ENCODE peak calls at places on chromosome 17, in eight cellular contexts. Y, E, A, X, H, O, M and W are unnamed samples.

GRCh38 chr17:15920758-15921239 is 24.1 kb upstream of the ADORA2B start:
- DNase-seq in Y (peak), E (peak), A (peak), X (peak), H (no peak), O (no peak), M (peak), W (peak)

GRCh38 chr17:77286391-77286640 is 145.5 kb downstream of the SEC14L1 start:
- DNase-seq in Y (no peak), E (no peak), A (no peak), X (no peak), H (no peak), O (no peak), M (no peak), W (no peak)

GRCh38 chr17:62823111-62823895 is 15.2 kb upstream of the MARCHF10 start:
- DNase-seq in Y (no peak), E (peak), A (peak), X (peak), H (no peak), O (no peak), M (no peak), W (no peak)

GRCh38 chr17:14471052-14471451 is 170.2 kb downstream of the HS3ST3B1 start:
- DNase-seq in Y (no peak), E (peak), A (peak), X (peak), H (no peak), O (no peak), M (peak), W (no peak)

GRCh38 chr17:65627892-65628622 is 66.6 kb upstream of the AXIN2 start:
- DNase-seq in Y (peak), E (peak), A (peak), X (peak), H (peak), O (no peak), M (peak), W (peak)

GRCh38 chr17:27206447-27206846 is 87.5 kb upstream of the WSB1 start:
- DNase-seq in Y (no peak), E (peak), A (peak), X (no peak), H (no peak), O (no peak), M (no peak), W (no peak)

GRCh38 chr17:27446569-27447301 is 9.5 kb upstream of the KSR1 start:
- DNase-seq in Y (no peak), E (peak), A (peak), X (peak), H (no peak), O (no peak), M (peak), W (peak)

GRCh38 chr17:48746916-48747444 is 18.4 kb upstream of the HOXB13 start:
- DNase-seq in Y (no peak), E (no peak), A (no peak), X (no peak), H (no peak), O (no peak), M (no peak), W (no peak)

GRCh38 chr17:19270951-19271611 is 33.9 kb downstream of the EPN2 start:
- DNase-seq in Y (no peak), E (no peak), A (no peak), X (no peak), H (no peak), O (no peak), M (no peak), W (no peak)

GRCh38 chr17:72778161-72779151 is 314.0 kb downstream of the SLC39A11 start:
- DNase-seq in Y (no peak), E (no peak), A (no peak), X (no peak), H (no peak), O (no peak), M (no peak), W (no peak)

GRCh38 chr17:81812571-81813370 is 8.8 kb downstream of the GCGR start:
- DNase-seq in Y (no peak), E (no peak), A (no peak), X (no peak), H (no peak), O (no peak), M (no peak), W (no peak)

GRCh38 chr17:34894971-34895370 is 66.3 kb downstream of the CCT6B start:
- DNase-seq in Y (no peak), E (no peak), A (no peak), X (no peak), H (no peak), O (no peak), M (no peak), W (no peak)

GRCh38 chr17:77371888-77372443 is 231.2 kb downstream of the SEC14L1 start:
- DNase-seq in Y (no peak), E (no peak), A (no peak), X (no peak), H (peak), O (no peak), M (no peak), W (no peak)

GRCh38 chr17:8266648-8267479 is 17.8 kb downstream of the PFAS start:
- DNase-seq in Y (no peak), E (no peak), A (no peak), X (no peak), H (no peak), O (no peak), M (no peak), W (no peak)

GRCh38 chr17:7580631-7581554 is 1.5 kb downstream of the CD68 start:
- DNase-seq in Y (no peak), E (no peak), A (peak), X (no peak), H (no peak), O (no peak), M (no peak), W (no peak)

GRCh38 chr17:83036666-83037065 is 42.7 kb upstream of the METRNL start:
- DNase-seq in Y (no peak), E (no peak), A (no peak), X (no peak), H (no peak), O (no peak), M (no peak), W (no peak)

GRCh38 chr17:33522623-33523022 is 229.5 kb upstream of the ASIC2 start:
- DNase-seq in Y (no peak), E (no peak), A (no peak), X (no peak), H (no peak), O (no peak), M (no peak), W (no peak)

GRCh38 chr17:70365098-70365583 is 195.8 kb downstream of the KCNJ2 start:
- DNase-seq in Y (no peak), E (peak), A (peak), X (peak), H (no peak), O (no peak), M (no peak), W (peak)

GRCh38 chr17:13477180-13477611 is 124.5 kb downstream of the HS3ST3A1 start:
- DNase-seq in Y (no peak), E (peak), A (peak), X (peak), H (no peak), O (no peak), M (no peak), W (no peak)

GRCh38 chr17:55346658-55347057 is 75.0 kb downstream of the MMD start:
- DNase-seq in Y (no peak), E (no peak), A (no peak), X (no peak), H (no peak), O (no peak), M (no peak), W (no peak)

GRCh38 chr17:76102944-76103273 is 678 bp downstream of the EXOC7 start:
- DNase-seq in Y (no peak), E (no peak), A (no peak), X (no peak), H (no peak), O (no peak), M (no peak), W (no peak)

GRCh38 chr17:10295728-10296343 is 77.0 kb downstream of the MYH13 start:
- DNase-seq in Y (peak), E (peak), A (peak), X (peak), H (peak), O (peak), M (no peak), W (no peak)

GRCh38 chr17:2797632-2798031 is 1.4 kb downstream of the RAP1GAP2 start:
- DNase-seq in Y (no peak), E (no peak), A (no peak), X (no peak), H (no peak), O (no peak), M (no peak), W (no peak)

GRCh38 chr17:28725166-28725659 is 820 bp downstream of the TLCD1 start:
- DNase-seq in Y (no peak), E (peak), A (peak), X (peak), H (no peak), O (no peak), M (no peak), W (no peak)

GRCh38 chr17:63399316-63399715 is 46.8 kb downstream of the CYB561 start:
- DNase-seq in Y (no peak), E (peak), A (peak), X (peak), H (no peak), O (no peak), M (peak), W (peak)

GRCh38 chr17:67265620-67266019 is 20.6 kb upstream of the HELZ start:
- DNase-seq in Y (no peak), E (no peak), A (no peak), X (no peak), H (no peak), O (no peak), M (no peak), W (no peak)

GRCh38 chr17:77391668-77392375 is 251.1 kb downstream of the SEC14L1 start:
- DNase-seq in Y (peak), E (peak), A (peak), X (peak), H (no peak), O (peak), M (peak), W (peak)

GRCh38 chr17:8803531-8804416 is 4.6 kb upstream of the MFSD6L start:
- DNase-seq in Y (no peak), E (no peak), A (no peak), X (no peak), H (no peak), O (no peak), M (no peak), W (no peak)

GRCh38 chr17:47797797-47798196 is 23.8 kb downstream of the OSBPL7 start:
- DNase-seq in Y (no peak), E (peak), A (peak), X (no peak), H (no peak), O (no peak), M (no peak), W (no peak)

GRCh38 chr17:80807014-80807413 is 184.6 kb upstream of the CHMP6 start:
- DNase-seq in Y (no peak), E (no peak), A (no peak), X (no peak), H (no peak), O (no peak), M (no peak), W (no peak)

GRCh38 chr17:77540531-77540930 is 399.8 kb downstream of the SEC14L1 start:
- DNase-seq in Y (no peak), E (no peak), A (no peak), X (no peak), H (no peak), O (no peak), M (no peak), W (no peak)

GRCh38 chr17:13074026-13074425 is 56.2 kb upstream of the ELAC2 start:
- DNase-seq in Y (no peak), E (peak), A (peak), X (peak), H (no peak), O (no peak), M (no peak), W (no peak)

GRCh38 chr17:66354981-66355380 is 52.6 kb downstream of the PRKCA start:
- DNase-seq in Y (no peak), E (peak), A (peak), X (peak), H (no peak), O (no peak), M (peak), W (no peak)

GRCh38 chr17:45408611-45409421 is 23.9 kb downstream of the ARHGAP27 start:
- DNase-seq in Y (no peak), E (no peak), A (no peak), X (no peak), H (no peak), O (no peak), M (no peak), W (no peak)

GRCh38 chr17:81090361-81091133 is 55.6 kb downstream of the BAIAP2 start:
- DNase-seq in Y (peak), E (peak), A (peak), X (peak), H (no peak), O (peak), M (no peak), W (no peak)

GRCh38 chr17:34368455-34369195 is 5.6 kb upstream of the CCL1 start:
- DNase-seq in Y (no peak), E (no peak), A (no peak), X (no peak), H (no peak), O (no peak), M (no peak), W (no peak)

GRCh38 chr17:82092628-82092994 is 5.4 kb downstream of the FASN start:
- DNase-seq in Y (peak), E (no peak), A (no peak), X (no peak), H (no peak), O (no peak), M (no peak), W (no peak)

GRCh38 chr17:47966079-47966519 is 4.8 kb upstream of the CDK5RAP3 start:
- DNase-seq in Y (no peak), E (no peak), A (peak), X (no peak), H (peak), O (no peak), M (no peak), W (no peak)

GRCh38 chr17:36185416-36185815 is 9.0 kb upstream of the TBC1D3B start:
- DNase-seq in Y (no peak), E (no peak), A (no peak), X (no peak), H (no peak), O (no peak), M (no peak), W (no peak)

GRCh38 chr17:36188891-36189306 is 7.7 kb downstream of the CCL3L1 start:
- DNase-seq in Y (no peak), E (no peak), A (no peak), X (no peak), H (no peak), O (peak), M (no peak), W (no peak)

GRCh38 chr17:36182176-36183000 is 6.0 kb upstream of the TBC1D3B start:
- DNase-seq in Y (peak), E (no peak), A (peak), X (no peak), H (no peak), O (no peak), M (no peak), W (no peak)

GRCh38 chr17:36183001-36183810 is 6.8 kb upstream of the TBC1D3B start:
- DNase-seq in Y (peak), E (peak), A (peak), X (peak), H (peak), O (no peak), M (no peak), W (peak)

DNA sequence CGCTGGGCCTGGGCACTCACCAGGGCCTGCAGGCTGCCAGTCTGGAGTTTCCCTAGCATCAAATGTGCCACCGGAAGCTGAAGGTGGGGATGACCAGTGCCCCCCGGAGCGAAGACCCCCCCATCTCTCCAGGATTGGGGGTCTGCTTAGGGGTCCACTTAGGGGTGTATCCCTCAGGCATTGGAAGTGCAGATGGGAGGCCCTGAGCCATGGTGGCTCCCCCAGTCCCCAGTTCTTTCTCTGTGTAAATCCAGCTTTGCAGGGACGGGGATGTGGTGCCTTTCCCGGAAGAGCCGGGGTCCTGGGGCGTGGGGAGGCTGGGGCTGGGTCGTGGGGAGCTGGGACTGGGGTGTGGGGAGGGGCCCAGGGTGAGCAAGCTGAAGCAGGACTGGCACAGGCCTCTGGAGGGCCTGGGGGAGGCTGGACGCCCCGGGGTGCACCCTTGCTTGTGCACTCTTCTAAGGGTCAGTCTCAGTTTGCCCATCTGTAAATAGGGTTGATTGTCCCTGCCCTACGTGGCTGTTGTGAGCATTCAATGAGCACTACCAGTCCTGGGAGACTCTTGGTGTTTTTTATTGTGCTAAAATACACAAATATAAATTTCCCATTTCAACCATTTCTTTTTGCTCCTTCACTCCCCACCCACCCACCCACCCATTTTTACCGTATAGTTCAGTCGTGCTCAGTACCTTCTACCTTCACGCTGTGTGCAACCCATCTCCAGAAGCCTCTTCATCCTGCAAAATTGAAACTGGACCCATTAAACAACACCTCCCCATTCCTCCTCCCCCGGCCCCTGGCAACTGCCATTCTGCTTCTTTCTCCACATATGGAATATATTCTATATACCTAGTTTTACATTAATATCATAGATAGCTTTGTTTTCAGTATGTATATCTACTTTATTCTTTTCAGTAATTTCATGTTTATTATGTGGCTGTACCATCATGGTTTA is 7.7 kb upstream of the TBC1D3B start:
- DNase-seq in Y (no peak), E (no peak), A (no peak), X (no peak), H (no peak), O (no peak), M (no peak), W (no peak)
- H3K4me3 ChIP-seq in Y (peak), E (peak), A (peak), X (peak), H (peak), O (peak), M (peak), W (peak)

GRCh38 chr17:41860254-41860931 is 4.8 kb downstream of the KLHL11 start:
- DNase-seq in Y (no peak), E (no peak), A (no peak), X (no peak), H (no peak), O (no peak), M (no peak), W (no peak)

GRCh38 chr17:41864837-41865595 is at the start of gene KLHL11:
- DNase-seq in Y (peak), E (peak), A (peak), X (peak), H (peak), O (peak), M (peak), W (peak)

GRCh38 chr17:41864498-41864836 is 756 bp downstream of the KLHL11 start:
- DNase-seq in Y (no peak), E (no peak), A (no peak), X (no peak), H (no peak), O (no peak), M (no peak), W (no peak)

GRCh38 chr17:41865596-41865893 is 322 bp upstream of the KLHL11 start:
- DNase-seq in Y (no peak), E (no peak), A (no peak), X (no peak), H (no peak), O (no peak), M (no peak), W (no peak)

GRCh38 chr17:41863074-41863843 is 2.0 kb downstream of the KLHL11 start:
- DNase-seq in Y (no peak), E (no peak), A (peak), X (no peak), H (no peak), O (peak), M (no peak), W (no peak)
- H3K4me3 ChIP-seq in Y (peak), E (no peak), A (peak), X (peak), H (peak), O (peak), M (no peak), W (peak)

DNA sequence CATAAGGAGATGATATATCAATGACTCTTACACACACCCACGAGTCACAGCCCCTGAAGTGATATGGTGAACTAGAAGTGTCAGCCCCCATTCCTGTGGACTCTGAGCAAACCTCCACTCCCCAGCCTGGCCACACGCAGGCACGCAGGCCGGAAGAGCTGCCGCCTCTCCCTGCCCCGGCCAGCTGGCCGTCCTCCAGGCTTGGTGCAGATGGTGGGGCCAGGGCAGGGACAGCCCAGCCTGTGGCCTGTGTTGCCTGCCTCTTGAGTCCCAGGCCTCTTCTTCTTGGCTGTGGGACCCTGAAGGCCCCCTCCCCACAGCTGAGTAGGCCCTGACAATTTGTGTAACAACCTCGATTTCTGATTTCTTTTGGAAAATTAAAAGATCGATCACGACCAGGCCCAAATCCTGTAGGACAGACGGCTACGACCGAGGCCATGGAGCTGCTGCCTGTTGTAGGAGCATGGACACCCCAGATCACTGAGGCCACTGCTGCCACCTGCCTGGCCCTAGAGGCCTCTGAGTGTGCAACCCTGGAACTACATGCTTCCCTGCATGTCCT is 10.0 kb upstream of the MPRIP start:
- DNase-seq in Y (peak), E (peak), A (peak), X (peak), H (peak), O (no peak), M (peak), W (peak)
- H3K4me3 ChIP-seq in Y (no peak), E (no peak), A (no peak), X (no peak), H (no peak), O (no peak), M (no peak), W (no peak)

DNA sequence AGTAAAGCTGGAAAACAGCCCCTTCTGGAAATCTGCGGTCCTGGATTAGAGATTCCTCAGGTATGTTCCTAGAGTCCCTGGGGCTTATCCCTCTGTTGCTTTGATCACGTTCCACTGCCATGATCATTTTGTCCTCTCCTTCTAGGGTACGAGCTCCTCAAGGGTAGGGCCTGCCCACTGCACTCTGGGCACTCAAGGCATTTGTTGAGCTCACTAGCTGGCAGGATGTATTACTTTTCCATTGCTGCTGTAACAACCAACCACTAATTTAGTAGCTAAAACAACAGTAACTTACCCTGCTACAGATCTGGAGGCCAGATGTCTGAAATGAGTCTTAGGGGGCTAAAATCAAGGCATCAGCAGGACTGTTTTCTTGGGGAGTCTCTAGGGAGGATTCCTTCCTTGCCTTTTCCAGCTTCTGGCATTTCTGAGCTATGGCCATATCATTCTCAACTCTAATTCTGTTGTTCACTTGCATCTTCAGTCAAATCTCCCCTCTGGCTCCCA is 65.7 kb downstream of the ARSG start:
- DNase-seq in Y (no peak), E (no peak), A (no peak), X (peak), H (no peak), O (no peak), M (no peak), W (no peak)
- H3K4me3 ChIP-seq in Y (no peak), E (no peak), A (no peak), X (no peak), H (no peak), O (peak), M (no peak), W (no peak)